ENCODE peak calls at places on chromosomes 3 and 15, in four cellular contexts. One of them, this sample, is unnamed.

GRCh38 chr15:90043611-90044010 is 42.5 kb downstream of the ZNF710 start:
- DNase-seq in WERI-Rb-1: no peak
- DNase-seq in fibroblast of lung: no peak
- DNase-seq in cardiac muscle cell: no peak
- DNase-seq in this sample: no peak

GRCh38 chr3:57397175-57398026 is 104.9 kb upstream of the ASB14 start:
- DNase-seq in WERI-Rb-1: peak
- DNase-seq in cardiac muscle cell: peak
- DNase-seq in fibroblast of lung: peak
- DNase-seq in this sample: peak

GRCh38 chr15:48190932-48191573 is 412 bp upstream of the CTXN2 start:
- DNase-seq in cardiac muscle cell: peak
- DNase-seq in WERI-Rb-1: no peak
- DNase-seq in fibroblast of lung: peak
- DNase-seq in this sample: peak

GRCh38 chr3:75863878-75864277 is 78.5 kb upstream of the ZNF717 start:
- DNase-seq in fibroblast of lung: no peak
- DNase-seq in WERI-Rb-1: no peak
- DNase-seq in cardiac muscle cell: no peak
- DNase-seq in this sample: no peak

GRCh38 chr3:100400424-100400781 is 486 bp downstream of the TOMM70 start:
- DNase-seq in WERI-Rb-1: peak
- DNase-seq in cardiac muscle cell: peak
- DNase-seq in fibroblast of lung: no peak
- DNase-seq in this sample: no peak

GRCh38 chr3:64983583-64984359 is 296.0 kb upstream of the ADAMTS9 start:
- DNase-seq in WERI-Rb-1: no peak
- DNase-seq in fibroblast of lung: no peak
- DNase-seq in cardiac muscle cell: peak
- DNase-seq in this sample: no peak

GRCh38 chr3:23041918-23042696 is 161.0 kb upstream of the UBE2E2 start:
- DNase-seq in cardiac muscle cell: peak
- DNase-seq in WERI-Rb-1: no peak
- DNase-seq in fibroblast of lung: no peak
- DNase-seq in this sample: no peak

GRCh38 chr3:166860217-166860616 is 519.9 kb downstream of the ZBBX start:
- DNase-seq in cardiac muscle cell: no peak
- DNase-seq in WERI-Rb-1: no peak
- DNase-seq in fibroblast of lung: no peak
- DNase-seq in this sample: no peak

GRCh38 chr3:14462738-14463137 is 60.3 kb downstream of the SLC6A6 start:
- DNase-seq in cardiac muscle cell: no peak
- DNase-seq in fibroblast of lung: no peak
- DNase-seq in WERI-Rb-1: no peak
- DNase-seq in this sample: no peak

GRCh38 chr3:182692685-182693084 is 100.6 kb upstream of the ATP11B start:
- DNase-seq in cardiac muscle cell: no peak
- DNase-seq in fibroblast of lung: no peak
- DNase-seq in WERI-Rb-1: no peak
- DNase-seq in this sample: peak

GRCh38 chr15:55774113-55774970 is 31.4 kb upstream of the PRTG start:
- DNase-seq in fibroblast of lung: peak
- DNase-seq in WERI-Rb-1: peak
- DNase-seq in cardiac muscle cell: peak
- DNase-seq in this sample: no peak

GRCh38 chr3:29463306-29463705 is 182.4 kb downstream of the RBMS3 start:
- DNase-seq in fibroblast of lung: no peak
- DNase-seq in WERI-Rb-1: no peak
- DNase-seq in cardiac muscle cell: peak
- DNase-seq in this sample: no peak

GRCh38 chr15:47196057-47196456 is 521.2 kb upstream of the SEMA6D start:
- DNase-seq in cardiac muscle cell: peak
- DNase-seq in WERI-Rb-1: peak
- DNase-seq in fibroblast of lung: peak
- DNase-seq in this sample: peak

GRCh38 chr3:99645277-99646106 is 7.1 kb downstream of the COL8A1 start:
- DNase-seq in fibroblast of lung: peak
- DNase-seq in cardiac muscle cell: peak
- DNase-seq in WERI-Rb-1: peak
- DNase-seq in this sample: no peak

GRCh38 chr3:187736418-187736871 is 8.8 kb downstream of the BCL6 start:
- DNase-seq in fibroblast of lung: peak
- DNase-seq in WERI-Rb-1: no peak
- DNase-seq in cardiac muscle cell: peak
- DNase-seq in this sample: no peak

GRCh38 chr3:131535596-131535995 is 32.8 kb upstream of the MRPL3 start:
- DNase-seq in cardiac muscle cell: no peak
- DNase-seq in WERI-Rb-1: no peak
- DNase-seq in fibroblast of lung: peak
- DNase-seq in this sample: no peak

GRCh38 chr3:188323067-188323842 is 169.3 kb downstream of the LPP start:
- DNase-seq in WERI-Rb-1: no peak
- DNase-seq in cardiac muscle cell: no peak
- DNase-seq in fibroblast of lung: no peak
- DNase-seq in this sample: no peak

GRCh38 chr3:28575748-28576589 is 227.3 kb upstream of the AZI2 start:
- DNase-seq in fibroblast of lung: no peak
- DNase-seq in WERI-Rb-1: peak
- DNase-seq in cardiac muscle cell: peak
- DNase-seq in this sample: peak

GRCh38 chr3:53485675-53486365 is 8.6 kb upstream of the CACNA1D start:
- DNase-seq in fibroblast of lung: no peak
- DNase-seq in WERI-Rb-1: no peak
- DNase-seq in cardiac muscle cell: no peak
- DNase-seq in this sample: no peak

GRCh38 chr3:158220575-158220974 is 110.7 kb downstream of the RSRC1 start:
- DNase-seq in cardiac muscle cell: no peak
- DNase-seq in WERI-Rb-1: no peak
- DNase-seq in fibroblast of lung: no peak
- DNase-seq in this sample: no peak

GRCh38 chr3:68915973-68916372 is 16.4 kb downstream of the TAFA4 start:
- DNase-seq in cardiac muscle cell: no peak
- DNase-seq in WERI-Rb-1: no peak
- DNase-seq in fibroblast of lung: no peak
- DNase-seq in this sample: no peak

GRCh38 chr3:126485956-126486884 is 10.5 kb upstream of the ZXDC start:
- DNase-seq in WERI-Rb-1: no peak
- DNase-seq in cardiac muscle cell: no peak
- DNase-seq in fibroblast of lung: no peak
- DNase-seq in this sample: no peak

GRCh38 chr15:44729394-44729913 is 6.9 kb upstream of the TRIM69 start:
- DNase-seq in cardiac muscle cell: peak
- DNase-seq in WERI-Rb-1: peak
- DNase-seq in fibroblast of lung: peak
- DNase-seq in this sample: peak

GRCh38 chr15:33608714-33609113 is 297.9 kb downstream of the RYR3 start:
- DNase-seq in cardiac muscle cell: no peak
- DNase-seq in WERI-Rb-1: peak
- DNase-seq in fibroblast of lung: no peak
- DNase-seq in this sample: no peak

GRCh38 chr3:155149494-155149893 is 69.4 kb downstream of the MME start:
- DNase-seq in cardiac muscle cell: no peak
- DNase-seq in fibroblast of lung: peak
- DNase-seq in WERI-Rb-1: no peak
- DNase-seq in this sample: no peak

GRCh38 chr3:155153242-155154186 is 73.4 kb downstream of the MME start:
- DNase-seq in WERI-Rb-1: no peak
- DNase-seq in cardiac muscle cell: no peak
- DNase-seq in fibroblast of lung: no peak
- DNase-seq in this sample: no peak

GRCh38 chr3:155147588-155147987 is 67.5 kb downstream of the MME start:
- DNase-seq in cardiac muscle cell: no peak
- DNase-seq in fibroblast of lung: no peak
- DNase-seq in WERI-Rb-1: no peak
- DNase-seq in this sample: no peak
- H3K27ac ChIP-seq in cardiac muscle cell: no peak
- H3K27ac ChIP-seq in fibroblast of lung: no peak
- H3K27ac ChIP-seq in WERI-Rb-1: no peak
- H3K27ac ChIP-seq in this sample: no peak

DNA sequence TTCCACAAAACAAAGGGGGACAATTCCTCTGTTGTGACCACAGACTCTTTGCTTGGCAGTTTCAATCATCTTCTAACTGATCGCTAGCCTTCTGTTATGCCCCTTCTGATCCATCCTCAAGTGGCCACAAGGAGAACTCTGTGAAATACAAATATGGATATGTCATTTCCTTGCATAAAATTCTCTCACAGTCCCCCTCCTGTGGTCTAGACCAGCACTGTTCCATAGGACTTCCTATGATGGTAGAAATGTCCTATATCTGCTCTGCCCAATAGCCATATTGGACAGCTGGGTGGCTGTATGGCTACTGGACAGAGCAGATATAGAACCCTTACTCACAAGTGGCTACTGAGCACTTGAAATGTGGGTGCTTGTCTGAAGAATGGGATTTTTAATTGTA is 25.9 kb upstream of the SNRK start:
- DNase-seq in WERI-Rb-1: no peak
- DNase-seq in fibroblast of lung: no peak
- DNase-seq in cardiac muscle cell: no peak
- DNase-seq in this sample: no peak
- TF ChIP-seq CTCF in WERI-Rb-1: no peak
- TF ChIP-seq CTCF in fibroblast of lung: no peak
- TF ChIP-seq CTCF in cardiac muscle cell: no peak
- TF ChIP-seq CTCF in this sample: no peak

DNA sequence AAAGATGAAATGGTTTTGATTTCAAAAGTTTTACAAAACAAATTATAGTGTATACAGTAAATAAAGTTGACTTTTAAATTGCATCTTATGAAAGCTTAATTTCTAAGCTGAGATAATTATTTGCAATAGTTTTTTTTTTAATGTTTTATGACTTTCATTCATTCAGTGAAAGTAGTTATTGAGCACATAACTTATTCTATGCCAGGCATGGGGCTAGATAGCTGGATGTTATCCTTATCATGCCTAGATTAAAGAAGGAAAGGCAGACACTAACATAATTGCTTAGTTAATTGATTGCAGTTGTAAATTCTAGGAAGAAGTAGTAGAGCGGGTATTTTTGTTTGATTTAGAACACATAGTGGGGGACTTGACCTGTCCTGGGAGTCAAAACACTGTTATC is 92.4 kb downstream of the FNDC3B start:
- DNase-seq in cardiac muscle cell: no peak
- DNase-seq in fibroblast of lung: no peak
- DNase-seq in WERI-Rb-1: no peak
- DNase-seq in this sample: no peak
- H3K27ac ChIP-seq in cardiac muscle cell: no peak
- H3K27ac ChIP-seq in fibroblast of lung: no peak
- H3K27ac ChIP-seq in WERI-Rb-1: no peak
- H3K27ac ChIP-seq in this sample: peak

GRCh38 chr3:159818997-159819500 is 169.6 kb upstream of the IL12A start:
- DNase-seq in cardiac muscle cell: no peak
- DNase-seq in fibroblast of lung: no peak
- DNase-seq in WERI-Rb-1: no peak
- DNase-seq in this sample: no peak

GRCh38 chr3:159817571-159817970 is 171.1 kb upstream of the IL12A start:
- DNase-seq in WERI-Rb-1: no peak
- DNase-seq in cardiac muscle cell: no peak
- DNase-seq in fibroblast of lung: no peak
- DNase-seq in this sample: no peak

GRCh38 chr3:159817136-159817535 is 171.5 kb upstream of the IL12A start:
- DNase-seq in WERI-Rb-1: no peak
- DNase-seq in fibroblast of lung: no peak
- DNase-seq in cardiac muscle cell: no peak
- DNase-seq in this sample: peak

GRCh38 chr3:159819676-159820075 is 169.0 kb upstream of the IL12A start:
- DNase-seq in fibroblast of lung: no peak
- DNase-seq in WERI-Rb-1: no peak
- DNase-seq in cardiac muscle cell: no peak
- DNase-seq in this sample: no peak

GRCh38 chr3:159818399-159818798 is 170.2 kb upstream of the IL12A start:
- DNase-seq in WERI-Rb-1: peak
- DNase-seq in cardiac muscle cell: no peak
- DNase-seq in fibroblast of lung: no peak
- DNase-seq in this sample: peak
- TF ChIP-seq CTCF in WERI-Rb-1: peak
- TF ChIP-seq CTCF in cardiac muscle cell: no peak
- TF ChIP-seq CTCF in fibroblast of lung: no peak
- TF ChIP-seq CTCF in this sample: no peak

DNA sequence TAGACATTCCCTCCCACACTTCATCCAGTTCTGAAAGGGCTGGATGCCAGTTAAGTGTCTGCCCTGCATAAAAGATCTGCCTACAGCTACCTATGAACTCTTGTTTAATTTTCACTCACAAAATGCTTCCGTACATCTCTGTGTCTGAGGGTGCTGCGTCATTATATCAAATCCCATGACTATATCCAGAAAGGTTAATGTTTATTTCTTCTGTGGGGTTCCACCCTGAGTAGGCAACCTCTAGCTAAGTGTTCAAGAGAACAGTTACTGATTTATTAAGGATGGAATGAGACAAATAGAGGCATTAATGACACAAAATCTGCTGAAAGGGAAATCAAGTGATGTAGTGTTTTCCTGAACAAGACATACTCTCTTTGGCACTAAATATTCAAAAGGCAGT is 220.2 kb downstream of the MTHFS start:
- DNase-seq in WERI-Rb-1: no peak
- DNase-seq in cardiac muscle cell: no peak
- DNase-seq in fibroblast of lung: no peak
- DNase-seq in this sample: no peak
- H3K27ac ChIP-seq in WERI-Rb-1: no peak
- H3K27ac ChIP-seq in cardiac muscle cell: no peak
- H3K27ac ChIP-seq in fibroblast of lung: no peak
- H3K27ac ChIP-seq in this sample: no peak

DNA sequence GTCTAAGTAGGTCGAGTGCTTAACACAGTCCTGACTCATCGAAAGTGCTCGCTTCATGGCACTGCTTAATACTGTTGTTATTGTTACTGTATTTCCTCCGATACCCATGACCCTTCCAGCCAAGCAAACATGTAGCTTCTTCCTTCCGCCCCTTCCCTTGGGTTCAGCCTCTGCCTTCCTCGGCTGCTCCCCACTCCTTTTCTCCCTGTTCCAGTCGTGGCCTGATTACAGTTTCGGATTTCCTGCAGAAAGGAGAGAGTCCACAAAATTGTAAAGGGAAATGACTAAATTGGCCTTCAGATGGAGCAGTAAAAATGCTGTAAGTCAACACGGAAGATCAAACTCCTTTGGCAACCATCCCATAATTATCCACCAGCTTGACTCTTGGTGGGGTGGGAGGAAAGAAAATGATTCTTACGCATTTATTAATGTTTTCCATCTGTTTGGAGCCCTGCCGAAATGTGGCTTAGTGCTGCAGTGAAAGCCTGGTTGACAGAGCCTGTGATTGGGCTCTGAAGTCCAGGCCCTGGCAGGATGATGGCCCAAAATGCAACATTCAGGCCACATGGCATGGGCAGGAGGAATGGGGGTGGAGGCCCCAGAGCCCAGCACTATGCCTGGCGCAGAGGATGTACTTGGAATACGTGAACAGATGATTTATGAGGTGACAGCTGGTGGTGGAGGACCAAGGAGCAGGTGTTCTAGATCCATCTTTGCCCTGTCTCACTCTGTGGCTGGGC is 37.6 kb downstream of the FAM3D start:
- DNase-seq in WERI-Rb-1: no peak
- DNase-seq in fibroblast of lung: peak
- DNase-seq in cardiac muscle cell: peak
- DNase-seq in this sample: no peak
- TF ChIP-seq CTCF in WERI-Rb-1: no peak
- TF ChIP-seq CTCF in fibroblast of lung: no peak
- TF ChIP-seq CTCF in cardiac muscle cell: no peak
- TF ChIP-seq CTCF in this sample: no peak